ENCODE peak calls at places on chromosomes 6 and 20, in six cellular contexts. N, M, V, P, Y and U are unnamed samples.

GRCh38 chr20:19653328-19653727 is 104.7 kb upstream of the RIN2 start:
- DNase-seq in N (no peak), M (no peak), V (no peak), P (no peak), Y (no peak), U (no peak)

GRCh38 chr6:161817881-161818280 is 544.0 kb upstream of the AGPAT4 start:
- DNase-seq in N (no peak), M (no peak), V (no peak), P (no peak), Y (no peak), U (no peak)

GRCh38 chr6:6006428-6007310 is at the start of gene NRN1:
- DNase-seq in N (peak), M (no peak), V (no peak), P (no peak), Y (peak), U (no peak)

GRCh38 chr6:21842875-21843274 is 249.3 kb downstream of the SOX4 start:
- DNase-seq in N (no peak), M (no peak), V (no peak), P (no peak), Y (no peak), U (no peak)

GRCh38 chr6:147438758-147439528 is 69.5 kb upstream of the SAMD5 start:
- DNase-seq in N (peak), M (no peak), V (no peak), P (no peak), Y (no peak), U (no peak)

GRCh38 chr6:66478705-66479104 is 771.7 kb upstream of the EYS start:
- DNase-seq in N (no peak), M (no peak), V (no peak), P (no peak), Y (no peak), U (no peak)

GRCh38 chr6:6751615-6752014 is 163.1 kb downstream of the LY86 start:
- DNase-seq in N (peak), M (no peak), V (no peak), P (no peak), Y (no peak), U (no peak)

GRCh38 chr6:82072771-82073170 is 174.8 kb downstream of the IBTK start:
- DNase-seq in N (no peak), M (peak), V (no peak), P (no peak), Y (peak), U (peak)

GRCh38 chr6:126267621-126268020 is 72.3 kb upstream of the CENPW start:
- DNase-seq in N (no peak), M (no peak), V (no peak), P (no peak), Y (no peak), U (peak)

GRCh38 chr6:107720762-107721161 is 103.4 kb downstream of the SCML4 start:
- DNase-seq in N (no peak), M (no peak), V (no peak), P (no peak), Y (no peak), U (no peak)

GRCh38 chr6:64170326-64170725 is 534.7 kb downstream of the PHF3 start:
- DNase-seq in N (no peak), M (no peak), V (no peak), P (no peak), Y (no peak), U (peak)

GRCh38 chr6:15916581-15916980 is 212.3 kb upstream of the MYLIP start:
- DNase-seq in N (no peak), M (no peak), V (no peak), P (no peak), Y (no peak), U (no peak)

GRCh38 chr6:27795697-27796494 is 116.3 kb downstream of the OR2B2 start:
- DNase-seq in N (peak), M (peak), V (no peak), P (no peak), Y (peak), U (peak)

GRCh38 chr6:21587925-21588811 is 5.4 kb upstream of the SOX4 start:
- DNase-seq in N (peak), M (no peak), V (no peak), P (peak), Y (peak), U (peak)

GRCh38 chr20:53738039-53738944 is 144.7 kb upstream of the ZNF217 start:
- DNase-seq in N (peak), M (peak), V (no peak), P (peak), Y (peak), U (no peak)

GRCh38 chr6:34181903-34182302 is 36.0 kb upstream of the GRM4 start:
- DNase-seq in N (no peak), M (no peak), V (peak), P (peak), Y (no peak), U (no peak)

GRCh38 chr20:57323034-57323433 is 6.6 kb upstream of the SPO11 start:
- DNase-seq in N (peak), M (peak), V (no peak), P (no peak), Y (peak), U (peak)

GRCh38 chr6:149473080-149474052 is 11.4 kb downstream of the ZC3H12D start:
- DNase-seq in N (peak), M (no peak), V (no peak), P (peak), Y (no peak), U (no peak)

GRCh38 chr6:32840604-32841246 is 2.2 kb upstream of the TAP2 start:
- DNase-seq in N (peak), M (no peak), V (no peak), P (no peak), Y (no peak), U (no peak)

DNA sequence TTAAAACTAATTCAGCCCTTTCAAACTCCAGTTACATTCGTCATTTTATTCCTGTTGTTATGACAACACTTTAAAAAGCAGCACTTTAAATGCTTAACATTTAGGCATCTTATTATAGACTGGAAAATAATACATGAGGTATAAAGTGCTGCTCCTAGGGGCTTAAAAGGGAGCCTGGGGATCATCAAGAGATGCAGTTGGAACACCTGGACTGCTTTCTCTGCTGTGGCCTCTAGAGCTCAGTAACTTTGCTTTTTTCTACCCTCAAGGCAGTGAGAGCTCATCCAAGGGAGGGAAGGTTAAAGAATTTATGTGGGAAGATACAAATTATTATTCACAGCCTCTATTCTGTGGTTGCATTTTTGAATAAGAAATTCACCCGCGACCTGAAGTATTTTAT is 46.8 kb downstream of the RIPOR2 start:
- DNase-seq in N (no peak), M (no peak), V (no peak), P (no peak), Y (no peak), U (no peak)
- TF ChIP-seq CTCF in N (no peak), M (no peak), V (no peak), P (no peak), Y (no peak), U (no peak)

GRCh38 chr6:25992413-25993037 is 29.9 kb downstream of the TRIM38 start:
- DNase-seq in N (peak), M (peak), V (peak), P (peak), Y (peak), U (peak)

GRCh38 chr6:25990172-25990873 is 27.7 kb downstream of the TRIM38 start:
- DNase-seq in N (no peak), M (no peak), V (no peak), P (no peak), Y (no peak), U (no peak)

GRCh38 chr6:25984265-25984664 is 21.7 kb downstream of the TRIM38 start:
- DNase-seq in N (no peak), M (no peak), V (no peak), P (no peak), Y (no peak), U (no peak)

GRCh38 chr6:25991785-25992412 is 29.3 kb downstream of the TRIM38 start:
- DNase-seq in N (peak), M (no peak), V (no peak), P (peak), Y (peak), U (peak)

DNA sequence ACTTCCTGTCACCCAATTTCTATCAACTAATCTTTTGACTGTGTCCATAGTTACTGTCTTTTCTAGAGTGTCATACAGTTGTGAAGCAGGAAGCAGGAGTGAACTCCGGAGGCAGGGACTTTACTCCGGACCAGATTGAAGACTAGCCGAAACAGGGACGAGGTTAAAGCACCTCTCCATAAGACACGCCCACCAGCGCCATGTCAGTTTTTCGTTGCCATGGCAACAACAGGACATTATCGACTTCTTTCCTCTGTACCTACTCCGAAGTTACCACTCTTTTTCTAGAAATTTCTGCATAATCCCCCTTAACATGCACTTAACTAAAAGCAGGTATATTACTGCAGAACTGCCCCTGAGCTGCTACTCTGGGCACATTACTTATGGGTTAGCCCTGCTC is 25.2 kb downstream of the TRIM38 start:
- DNase-seq in N (no peak), M (no peak), V (no peak), P (no peak), Y (no peak), U (no peak)
- TF ChIP-seq CTCF in N (no peak), M (no peak), V (no peak), P (no peak), Y (no peak), U (no peak)

GRCh38 chr6:51959744-51960383 is 127.5 kb downstream of the PKHD1 start:
- DNase-seq in N (peak), M (peak), V (no peak), P (peak), Y (peak), U (peak)
- TF ChIP-seq CTCF in N (peak), M (peak), V (peak), P (peak), Y (peak), U (peak)

GRCh38 chr20:62583424-62583920 is 58.8 kb upstream of the SLCO4A1 start:
- DNase-seq in N (no peak), M (no peak), V (no peak), P (no peak), Y (peak), U (peak)
- TF ChIP-seq CTCF in N (no peak), M (peak), V (peak), P (no peak), Y (peak), U (no peak)

GRCh38 chr6:20033697-20034407 is 178.4 kb downstream of the MBOAT1 start:
- DNase-seq in N (no peak), M (no peak), V (no peak), P (no peak), Y (no peak), U (no peak)

GRCh38 chr6:20038385-20038784 is 173.9 kb downstream of the MBOAT1 start:
- DNase-seq in N (no peak), M (no peak), V (no peak), P (no peak), Y (no peak), U (no peak)

GRCh38 chr6:20034408-20034769 is 177.9 kb downstream of the MBOAT1 start:
- DNase-seq in N (no peak), M (no peak), V (no peak), P (no peak), Y (no peak), U (no peak)

GRCh38 chr6:20038805-20039204 is 173.5 kb downstream of the MBOAT1 start:
- DNase-seq in N (no peak), M (peak), V (no peak), P (no peak), Y (peak), U (no peak)
- TF ChIP-seq CTCF in N (no peak), M (no peak), V (no peak), P (no peak), Y (no peak), U (no peak)

GRCh38 chr20:13898012-13898612 is 92.3 kb downstream of the SEL1L2 start:
- DNase-seq in N (peak), M (no peak), V (no peak), P (no peak), Y (no peak), U (no peak)
- TF ChIP-seq CTCF in N (peak), M (no peak), V (peak), P (no peak), Y (peak), U (no peak)